ENCODE peak calls at places on chromosomes 12 and 14, in ten cellular contexts. One of them, this sample, is unnamed. For H3K27me3 and H3K4me1, the result is how much of the 10 kb centered on the place peaks cover.

GRCh38 chr12:58931518-58931917 is 11.2 kb upstream of the LRIG3 start:
- DNase-seq in heart right ventricle: no peak
- DNase-seq in upper lobe of right lung: no peak
- DNase-seq in PC-3: no peak
- DNase-seq in prostate gland: no peak
- DNase-seq in tibial artery: no peak
- DNase-seq in psoas muscle: no peak
- DNase-seq in right atrium auricular region: no peak
- DNase-seq in thoracic aorta: no peak
- DNase-seq in uterus: no peak
- DNase-seq in this sample: no peak

GRCh38 chr12:77571127-77571526 is 259.6 kb upstream of the NAV3 start:
- DNase-seq in right atrium auricular region: no peak
- DNase-seq in thoracic aorta: no peak
- DNase-seq in upper lobe of right lung: no peak
- DNase-seq in prostate gland: no peak
- DNase-seq in tibial artery: no peak
- DNase-seq in uterus: no peak
- DNase-seq in heart right ventricle: no peak
- DNase-seq in psoas muscle: no peak
- DNase-seq in PC-3: no peak
- DNase-seq in this sample: no peak

GRCh38 chr12:57134949-57135348 is 6.7 kb downstream of the LRP1 start:
- DNase-seq in uterus: peak
- DNase-seq in tibial artery: peak
- DNase-seq in prostate gland: no peak
- DNase-seq in PC-3: no peak
- DNase-seq in heart right ventricle: no peak
- DNase-seq in upper lobe of right lung: no peak
- DNase-seq in right atrium auricular region: no peak
- DNase-seq in psoas muscle: no peak
- DNase-seq in thoracic aorta: no peak
- DNase-seq in this sample: no peak

GRCh38 chr12:92458996-92459395 is 243.8 kb upstream of the PLEKHG7 start:
- DNase-seq in thoracic aorta: no peak
- DNase-seq in psoas muscle: no peak
- DNase-seq in heart right ventricle: no peak
- DNase-seq in uterus: no peak
- DNase-seq in tibial artery: no peak
- DNase-seq in PC-3: no peak
- DNase-seq in right atrium auricular region: no peak
- DNase-seq in upper lobe of right lung: no peak
- DNase-seq in prostate gland: no peak
- DNase-seq in this sample: no peak

GRCh38 chr12:80838024-80838658 is 99.6 kb downstream of the LIN7A start:
- DNase-seq in psoas muscle: no peak
- DNase-seq in PC-3: no peak
- DNase-seq in heart right ventricle: no peak
- DNase-seq in tibial artery: no peak
- DNase-seq in upper lobe of right lung: no peak
- DNase-seq in uterus: no peak
- DNase-seq in right atrium auricular region: no peak
- DNase-seq in prostate gland: peak
- DNase-seq in thoracic aorta: no peak
- DNase-seq in this sample: no peak

GRCh38 chr14:48973136-48973535 is 613.0 kb downstream of the RPS29 start:
- DNase-seq in heart right ventricle: no peak
- DNase-seq in right atrium auricular region: no peak
- DNase-seq in upper lobe of right lung: no peak
- DNase-seq in prostate gland: no peak
- DNase-seq in thoracic aorta: no peak
- DNase-seq in PC-3: no peak
- DNase-seq in psoas muscle: no peak
- DNase-seq in tibial artery: no peak
- DNase-seq in uterus: no peak
- DNase-seq in this sample: peak

GRCh38 chr14:21882226-21882625 is 208.6 kb upstream of the OR4E1 start:
- DNase-seq in upper lobe of right lung: no peak
- DNase-seq in right atrium auricular region: no peak
- DNase-seq in uterus: no peak
- DNase-seq in thoracic aorta: no peak
- DNase-seq in tibial artery: no peak
- DNase-seq in PC-3: peak
- DNase-seq in prostate gland: no peak
- DNase-seq in heart right ventricle: no peak
- DNase-seq in psoas muscle: no peak
- DNase-seq in this sample: no peak

GRCh38 chr12:100201604-100202423 is 1.2 kb downstream of the ACTR6 start:
- DNase-seq in upper lobe of right lung: no peak
- DNase-seq in psoas muscle: no peak
- DNase-seq in uterus: no peak
- DNase-seq in tibial artery: no peak
- DNase-seq in heart right ventricle: no peak
- DNase-seq in thoracic aorta: no peak
- DNase-seq in PC-3: no peak
- DNase-seq in prostate gland: no peak
- DNase-seq in right atrium auricular region: no peak
- DNase-seq in this sample: no peak

DNA sequence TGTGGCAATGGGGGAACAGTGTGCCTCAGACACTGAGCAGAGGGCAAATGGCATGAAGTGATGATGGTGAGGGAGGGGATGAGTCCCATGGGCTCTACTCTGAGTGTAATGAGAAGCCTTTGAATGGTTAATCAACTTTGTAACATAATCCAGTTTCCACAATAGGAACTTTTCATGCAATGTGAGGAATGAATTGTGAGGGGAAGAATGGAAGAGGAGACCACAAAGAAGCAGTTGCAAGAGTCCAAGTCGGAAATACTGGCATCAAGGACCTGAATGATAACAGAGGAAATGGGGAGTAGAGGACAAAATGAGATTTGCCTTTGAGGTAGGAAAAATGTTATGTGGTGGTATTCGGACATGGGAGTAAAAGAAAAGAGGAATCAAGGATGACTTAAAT is 476.9 kb upstream of the PRICKLE1 start:
- DNase-seq in thoracic aorta: no peak
- DNase-seq in psoas muscle: no peak
- DNase-seq in PC-3: no peak
- DNase-seq in heart right ventricle: no peak
- DNase-seq in prostate gland: no peak
- DNase-seq in uterus: no peak
- DNase-seq in upper lobe of right lung: no peak
- DNase-seq in right atrium auricular region: no peak
- DNase-seq in tibial artery: no peak
- DNase-seq in this sample: no peak
- TF ChIP-seq CTCF in thoracic aorta: no peak
- TF ChIP-seq CTCF in psoas muscle: no peak
- TF ChIP-seq CTCF in PC-3: no peak
- TF ChIP-seq CTCF in heart right ventricle: no peak
- TF ChIP-seq CTCF in prostate gland: no peak
- TF ChIP-seq CTCF in uterus: no peak
- TF ChIP-seq CTCF in upper lobe of right lung: no peak
- TF ChIP-seq CTCF in right atrium auricular region: no peak
- TF ChIP-seq CTCF in tibial artery: no peak
- TF ChIP-seq CTCF in this sample: no peak

DNA sequence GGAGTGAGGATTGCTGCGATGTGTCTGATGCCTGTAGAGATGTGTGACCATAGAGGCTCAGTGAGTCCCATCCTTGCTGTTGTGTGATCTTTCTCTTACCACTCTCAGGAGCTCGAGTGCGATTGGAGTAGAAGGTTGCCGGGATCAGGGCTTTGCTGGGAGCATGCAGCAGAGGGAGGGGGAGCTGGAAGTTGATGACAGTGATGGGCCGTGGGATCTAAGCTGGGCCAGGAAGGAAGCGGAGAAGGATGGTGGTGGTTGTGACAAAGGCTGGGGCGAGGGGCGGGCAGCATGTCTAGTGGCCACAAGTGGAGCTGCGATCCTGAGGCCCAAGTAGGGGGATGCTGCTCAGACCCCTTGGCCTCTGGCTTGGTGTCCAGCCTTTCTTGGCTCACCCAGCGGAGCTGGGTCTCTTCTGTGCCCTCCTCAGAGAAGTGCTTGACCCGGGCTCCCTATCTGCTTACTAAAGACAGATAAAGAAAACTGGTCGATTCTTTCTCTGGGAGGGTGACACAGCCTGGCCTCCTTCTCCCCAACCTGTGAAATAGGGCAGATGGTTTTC is 66.2 kb downstream of the PRMT8 start:
- DNase-seq in heart right ventricle: no peak
- DNase-seq in uterus: no peak
- DNase-seq in tibial artery: no peak
- DNase-seq in thoracic aorta: no peak
- DNase-seq in right atrium auricular region: no peak
- DNase-seq in psoas muscle: no peak
- DNase-seq in prostate gland: no peak
- DNase-seq in PC-3: no peak
- DNase-seq in upper lobe of right lung: no peak
- DNase-seq in this sample: no peak
- H3K27me3 ChIP-seq in heart right ventricle: under half
- H3K27me3 ChIP-seq in uterus: under half
- H3K27me3 ChIP-seq in tibial artery: under half
- H3K27me3 ChIP-seq in thoracic aorta: under half
- H3K27me3 ChIP-seq in right atrium auricular region: under half
- H3K27me3 ChIP-seq in psoas muscle: under half
- H3K27me3 ChIP-seq in prostate gland: under half
- H3K27me3 ChIP-seq in PC-3: half or more
- H3K27me3 ChIP-seq in upper lobe of right lung: under half
- H3K27me3 ChIP-seq in this sample: under half

GRCh38 chr12:53052419-53053222 is 2.8 kb downstream of the TNS2 start:
- DNase-seq in prostate gland: peak
- DNase-seq in uterus: peak
- DNase-seq in heart right ventricle: peak
- DNase-seq in upper lobe of right lung: peak
- DNase-seq in tibial artery: peak
- DNase-seq in psoas muscle: peak
- DNase-seq in PC-3: peak
- DNase-seq in right atrium auricular region: peak
- DNase-seq in thoracic aorta: peak
- DNase-seq in this sample: no peak

GRCh38 chr12:53056296-53056695 is 6.4 kb downstream of the TNS2 start:
- DNase-seq in PC-3: no peak
- DNase-seq in tibial artery: peak
- DNase-seq in psoas muscle: peak
- DNase-seq in thoracic aorta: no peak
- DNase-seq in right atrium auricular region: no peak
- DNase-seq in heart right ventricle: no peak
- DNase-seq in uterus: no peak
- DNase-seq in upper lobe of right lung: peak
- DNase-seq in prostate gland: no peak
- DNase-seq in this sample: no peak

GRCh38 chr12:53055471-53056266 is 5.8 kb downstream of the TNS2 start:
- DNase-seq in psoas muscle: peak
- DNase-seq in heart right ventricle: no peak
- DNase-seq in prostate gland: no peak
- DNase-seq in thoracic aorta: no peak
- DNase-seq in upper lobe of right lung: peak
- DNase-seq in right atrium auricular region: peak
- DNase-seq in uterus: no peak
- DNase-seq in PC-3: no peak
- DNase-seq in tibial artery: peak
- DNase-seq in this sample: no peak

GRCh38 chr12:53053223-53054111 is 3.6 kb downstream of the TNS2 start:
- DNase-seq in tibial artery: peak
- DNase-seq in PC-3: peak
- DNase-seq in thoracic aorta: no peak
- DNase-seq in upper lobe of right lung: peak
- DNase-seq in psoas muscle: peak
- DNase-seq in prostate gland: peak
- DNase-seq in heart right ventricle: peak
- DNase-seq in right atrium auricular region: no peak
- DNase-seq in uterus: peak
- DNase-seq in this sample: peak

DNA sequence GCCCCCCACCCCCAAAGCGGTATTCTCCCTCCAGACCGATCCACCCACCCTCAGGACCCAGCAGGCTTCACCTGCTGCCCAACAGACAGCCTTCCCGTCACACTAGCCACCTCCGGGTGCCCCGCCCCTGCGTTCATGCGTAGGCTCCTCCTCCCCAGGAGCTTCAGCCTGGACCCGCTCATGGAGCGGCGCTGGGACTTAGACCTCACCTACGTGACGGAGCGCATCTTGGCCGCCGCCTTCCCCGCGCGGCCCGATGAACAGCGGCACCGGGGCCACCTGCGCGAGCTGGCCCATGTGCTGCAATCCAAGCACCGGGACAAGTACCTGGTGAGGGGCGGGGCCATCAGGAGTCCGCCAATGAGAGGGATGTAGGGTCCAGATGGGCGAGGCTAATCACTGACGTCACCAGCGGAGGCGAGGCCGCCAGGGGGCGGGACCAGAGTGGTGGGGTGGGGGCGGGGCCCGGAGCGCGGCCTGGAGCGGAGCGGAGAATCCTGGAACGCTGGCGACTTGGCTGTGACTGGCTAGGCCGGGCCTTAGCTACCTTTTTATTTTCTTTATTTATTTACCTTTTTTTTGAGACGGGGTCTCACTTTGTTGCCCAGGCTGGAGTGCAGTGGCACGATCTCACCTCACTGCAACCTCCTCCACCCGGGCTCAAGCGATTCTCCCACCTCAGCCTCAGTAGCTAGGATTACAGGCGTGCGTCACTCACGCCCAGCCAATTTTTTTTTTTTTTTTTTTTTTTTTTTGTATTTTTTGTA is 4.4 kb downstream of the TNS2 start:
- DNase-seq in prostate gland: peak
- DNase-seq in tibial artery: peak
- DNase-seq in heart right ventricle: peak
- DNase-seq in right atrium auricular region: peak
- DNase-seq in PC-3: peak
- DNase-seq in uterus: peak
- DNase-seq in upper lobe of right lung: peak
- DNase-seq in psoas muscle: peak
- DNase-seq in thoracic aorta: peak
- DNase-seq in this sample: peak
- H3K4me1 ChIP-seq in prostate gland: under half
- H3K4me1 ChIP-seq in tibial artery: half or more
- H3K4me1 ChIP-seq in heart right ventricle: half or more
- H3K4me1 ChIP-seq in right atrium auricular region: under half
- H3K4me1 ChIP-seq in PC-3: under half
- H3K4me1 ChIP-seq in uterus: under half
- H3K4me1 ChIP-seq in upper lobe of right lung: under half
- H3K4me1 ChIP-seq in psoas muscle: under half
- H3K4me1 ChIP-seq in thoracic aorta: under half
- H3K4me1 ChIP-seq in this sample: under half

GRCh38 chr12:45186762-45187161 is 29.1 kb upstream of the ANO6 start:
- DNase-seq in tibial artery: no peak
- DNase-seq in PC-3: no peak
- DNase-seq in uterus: no peak
- DNase-seq in thoracic aorta: no peak
- DNase-seq in prostate gland: no peak
- DNase-seq in heart right ventricle: no peak
- DNase-seq in right atrium auricular region: no peak
- DNase-seq in upper lobe of right lung: no peak
- DNase-seq in psoas muscle: no peak
- DNase-seq in this sample: no peak

GRCh38 chr12:45182511-45182910 is 33.4 kb upstream of the ANO6 start:
- DNase-seq in upper lobe of right lung: no peak
- DNase-seq in thoracic aorta: no peak
- DNase-seq in PC-3: no peak
- DNase-seq in right atrium auricular region: no peak
- DNase-seq in uterus: no peak
- DNase-seq in psoas muscle: no peak
- DNase-seq in tibial artery: no peak
- DNase-seq in prostate gland: no peak
- DNase-seq in heart right ventricle: no peak
- DNase-seq in this sample: no peak

GRCh38 chr12:45184145-45184958 is 31.5 kb upstream of the ANO6 start:
- DNase-seq in thoracic aorta: no peak
- DNase-seq in PC-3: no peak
- DNase-seq in upper lobe of right lung: no peak
- DNase-seq in tibial artery: no peak
- DNase-seq in prostate gland: no peak
- DNase-seq in heart right ventricle: no peak
- DNase-seq in uterus: no peak
- DNase-seq in psoas muscle: no peak
- DNase-seq in right atrium auricular region: no peak
- DNase-seq in this sample: no peak

GRCh38 chr12:45178771-45179170 is 37.1 kb upstream of the ANO6 start:
- DNase-seq in tibial artery: no peak
- DNase-seq in psoas muscle: no peak
- DNase-seq in right atrium auricular region: no peak
- DNase-seq in thoracic aorta: no peak
- DNase-seq in prostate gland: no peak
- DNase-seq in upper lobe of right lung: no peak
- DNase-seq in uterus: no peak
- DNase-seq in heart right ventricle: no peak
- DNase-seq in PC-3: no peak
- DNase-seq in this sample: no peak

GRCh38 chr12:45183263-45183662 is 32.6 kb upstream of the ANO6 start:
- DNase-seq in heart right ventricle: no peak
- DNase-seq in PC-3: peak
- DNase-seq in right atrium auricular region: no peak
- DNase-seq in upper lobe of right lung: no peak
- DNase-seq in thoracic aorta: no peak
- DNase-seq in tibial artery: no peak
- DNase-seq in uterus: no peak
- DNase-seq in prostate gland: no peak
- DNase-seq in psoas muscle: no peak
- DNase-seq in this sample: no peak
- TF ChIP-seq CTCF in heart right ventricle: peak
- TF ChIP-seq CTCF in PC-3: peak
- TF ChIP-seq CTCF in right atrium auricular region: no peak
- TF ChIP-seq CTCF in upper lobe of right lung: peak
- TF ChIP-seq CTCF in thoracic aorta: peak
- TF ChIP-seq CTCF in tibial artery: peak
- TF ChIP-seq CTCF in uterus: peak
- TF ChIP-seq CTCF in prostate gland: no peak
- TF ChIP-seq CTCF in psoas muscle: peak
- TF ChIP-seq CTCF in this sample: peak

This sample was measured in Caco-2.